ENCODE peak calls at places on chromosomes 13 and 19, in eight cellular contexts. Y is CD8-positive, alpha-beta memory T cell; F is ovary; S is lower leg skin; A is BE2C; P is CD4-positive, alpha-beta memory T cell; R is neural progenitor cell; H is aorta. D is an unnamed sample.

GRCh38 chr19:47523473-47523872 is 8.6 kb upstream of the NAPA start:
- DNase-seq in Y (no peak), F (no peak), S (no peak), A (peak), P (no peak), R (no peak), H (no peak), D (no peak)

GRCh38 chr13:40120781-40121180 is 465.3 kb downstream of the COG6 start:
- DNase-seq in Y (no peak), F (no peak), S (no peak), A (no peak), P (no peak), R (no peak), H (no peak), D (no peak)

GRCh38 chr13:85406269-85406975 is 392.8 kb downstream of the SLITRK6 start:
- DNase-seq in Y (no peak), F (no peak), S (no peak), A (no peak), P (no peak), R (no peak), H (no peak), D (no peak)

GRCh38 chr13:48094404-48094780 is 512 bp downstream of the MED4 start:
- DNase-seq in Y (no peak), F (no peak), S (no peak), A (peak), P (no peak), R (peak), H (no peak), D (no peak)

GRCh38 chr19:54133957-54134590 is 3.5 kb upstream of the CNOT3 start:
- DNase-seq in Y (no peak), F (no peak), S (no peak), A (no peak), P (no peak), R (no peak), H (no peak), D (no peak)

GRCh38 chr19:13078897-13079541 is 23.6 kb downstream of the LYL1 start:
- DNase-seq in Y (no peak), F (no peak), S (no peak), A (peak), P (no peak), R (no peak), H (no peak), D (peak)

GRCh38 chr13:113852536-113853517 is 11.0 kb downstream of the GAS6 start:
- DNase-seq in Y (no peak), F (peak), S (peak), A (no peak), P (no peak), R (no peak), H (no peak), D (no peak)

GRCh38 chr13:110702591-110703526 is 3.1 kb downstream of the CARS2 start:
- DNase-seq in Y (no peak), F (no peak), S (peak), A (no peak), P (no peak), R (no peak), H (no peak), D (no peak)

GRCh38 chr19:14544977-14545715 is 15.8 kb downstream of the TECR start:
- DNase-seq in Y (no peak), F (no peak), S (no peak), A (no peak), P (no peak), R (no peak), H (no peak), D (peak)

GRCh38 chr19:33450689-33451088 is 70.9 kb downstream of the PEPD start:
- DNase-seq in Y (no peak), F (no peak), S (no peak), A (no peak), P (no peak), R (no peak), H (peak), D (no peak)

GRCh38 chr13:32964987-32965386 is 51.2 kb upstream of the KL start:
- DNase-seq in Y (no peak), F (no peak), S (no peak), A (no peak), P (no peak), R (no peak), H (no peak), D (no peak)

GRCh38 chr19:41879080-41879479 is 2.0 kb downstream of the CD79A start:
- DNase-seq in Y (no peak), F (no peak), S (no peak), A (no peak), P (no peak), R (no peak), H (no peak), D (no peak)

GRCh38 chr19:53696951-53697350 is 65.2 kb downstream of the DPRX start:
- DNase-seq in Y (no peak), F (no peak), S (no peak), A (no peak), P (no peak), R (peak), H (no peak), D (no peak)

GRCh38 chr19:44499962-44500949 is at the start of gene ZNF180:
- DNase-seq in Y (peak), F (peak), S (peak), A (peak), P (peak), R (peak), H (peak), D (peak)

GRCh38 chr13:59510377-59510776 is 653.4 kb downstream of the DIAPH3 start:
- DNase-seq in Y (no peak), F (no peak), S (no peak), A (no peak), P (no peak), R (no peak), H (no peak), D (no peak)

GRCh38 chr13:59303433-59303832 is 860.3 kb downstream of the DIAPH3 start:
- DNase-seq in Y (no peak), F (no peak), S (no peak), A (no peak), P (no peak), R (no peak), H (no peak), D (no peak)

GRCh38 chr13:26502826-26503225 is 54.7 kb upstream of the WASF3 start:
- DNase-seq in Y (no peak), F (no peak), S (no peak), A (no peak), P (no peak), R (peak), H (no peak), D (no peak)

GRCh38 chr19:14407889-14408640 is 11.1 kb downstream of the DDX39A start:
- DNase-seq in Y (no peak), F (no peak), S (no peak), A (no peak), P (no peak), R (no peak), H (no peak), D (no peak)

GRCh38 chr13:47813683-47814082 is 187.4 kb downstream of the SUCLA2 start:
- DNase-seq in Y (no peak), F (no peak), S (no peak), A (no peak), P (no peak), R (no peak), H (no peak), D (no peak)

GRCh38 chr19:14371321-14371821 is 9.9 kb upstream of the ADGRE5 start:
- DNase-seq in Y (no peak), F (no peak), S (no peak), A (no peak), P (no peak), R (no peak), H (no peak), D (no peak)

GRCh38 chr19:28966737-28967401 is 246.1 kb downstream of the UQCRFS1 start:
- DNase-seq in Y (no peak), F (no peak), S (no peak), A (no peak), P (no peak), R (peak), H (no peak), D (no peak)

GRCh38 chr19:56223481-56223880 is 21.4 kb downstream of the ZSCAN5C start:
- DNase-seq in Y (no peak), F (no peak), S (peak), A (no peak), P (no peak), R (no peak), H (no peak), D (no peak)

GRCh38 chr13:97548736-97549135 is 114.8 kb downstream of the RAP2A start:
- DNase-seq in Y (no peak), F (no peak), S (no peak), A (no peak), P (no peak), R (no peak), H (no peak), D (no peak)

GRCh38 chr19:48804496-48804895 is 6.3 kb downstream of the BCAT2 start:
- DNase-seq in Y (no peak), F (no peak), S (no peak), A (no peak), P (no peak), R (no peak), H (no peak), D (no peak)

GRCh38 chr13:109545964-109546363 is 240.4 kb downstream of the IRS2 start:
- DNase-seq in Y (no peak), F (no peak), S (no peak), A (no peak), P (no peak), R (peak), H (no peak), D (no peak)

GRCh38 chr19:49326165-49326704 is 1.2 kb upstream of the SLC6A16 start:
- DNase-seq in Y (no peak), F (no peak), S (no peak), A (no peak), P (no peak), R (no peak), H (no peak), D (no peak)

DNA sequence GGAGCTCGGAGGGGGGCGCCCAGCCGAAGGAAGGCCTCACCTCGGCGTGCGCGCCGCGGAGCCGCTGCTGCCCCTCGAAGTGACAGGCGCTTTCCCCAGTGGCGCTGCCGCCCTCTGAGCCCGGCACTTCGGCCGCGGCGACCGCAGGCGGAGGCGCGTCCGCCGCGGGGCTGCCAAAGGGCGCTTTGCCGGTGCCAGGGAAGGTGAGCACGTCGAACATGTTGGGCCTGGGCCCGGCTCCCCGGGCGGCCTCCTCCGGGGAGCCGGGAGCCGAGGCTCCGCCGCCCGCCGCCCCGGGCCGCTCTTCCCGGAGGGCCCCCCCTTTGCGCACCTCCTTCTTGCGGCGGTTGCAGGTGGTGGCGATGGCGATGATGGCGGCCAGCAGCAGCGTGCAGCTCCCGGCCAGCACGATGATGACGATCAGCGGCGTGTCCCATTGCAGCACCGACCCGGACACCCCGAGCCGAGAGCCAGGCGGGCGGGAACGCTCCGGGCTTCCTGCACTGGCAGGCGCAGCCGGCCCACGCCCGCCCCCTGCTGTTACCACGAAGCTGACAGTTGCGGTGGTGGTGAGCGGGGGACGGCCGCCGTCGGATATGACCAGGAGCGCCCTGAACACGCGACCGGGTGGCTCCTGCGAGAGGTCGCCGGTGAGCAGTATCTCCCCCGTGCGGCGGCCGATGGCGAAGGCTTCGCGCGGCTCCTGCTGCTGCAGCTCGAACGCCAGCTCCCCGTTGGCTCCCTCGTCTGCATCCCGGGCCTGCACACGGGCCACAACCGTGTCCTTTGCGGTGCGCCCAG is 2.5 kb downstream of the PCDH8 start:
- DNase-seq in Y (no peak), F (no peak), S (no peak), A (peak), P (no peak), R (peak), H (peak), D (peak)
- H3K4me3 ChIP-seq in Y (no peak), F (no peak), S (no peak), A (no peak), P (no peak), R (peak), H (no peak), D (no peak)

GRCh38 chr19:3433313-3433712 is 47.0 kb downstream of the SMIM24 start:
- DNase-seq in Y (no peak), F (no peak), S (no peak), A (no peak), P (no peak), R (peak), H (no peak), D (no peak)
- H3K4me3 ChIP-seq in Y (no peak), F (no peak), S (no peak), A (no peak), P (no peak), R (no peak), H (no peak), D (no peak)

GRCh38 chr13:100645382-100645781 is 29.2 kb downstream of the TMTC4 start:
- DNase-seq in Y (no peak), F (no peak), S (no peak), A (no peak), P (no peak), R (no peak), H (no peak), D (no peak)

GRCh38 chr13:100646030-100646673 is 28.4 kb downstream of the TMTC4 start:
- DNase-seq in Y (no peak), F (no peak), S (no peak), A (peak), P (no peak), R (peak), H (no peak), D (no peak)

GRCh38 chr13:100650321-100650720 is 24.3 kb downstream of the TMTC4 start:
- DNase-seq in Y (no peak), F (no peak), S (no peak), A (no peak), P (no peak), R (no peak), H (no peak), D (no peak)

GRCh38 chr13:100646871-100647270 is 27.7 kb downstream of the TMTC4 start:
- DNase-seq in Y (no peak), F (no peak), S (no peak), A (no peak), P (no peak), R (no peak), H (no peak), D (no peak)

GRCh38 chr13:100648354-100648753 is 26.2 kb downstream of the TMTC4 start:
- DNase-seq in Y (no peak), F (no peak), S (no peak), A (no peak), P (no peak), R (no peak), H (no peak), D (no peak)
- H3K4me3 ChIP-seq in Y (no peak), F (no peak), S (no peak), A (no peak), P (no peak), R (no peak), H (no peak), D (no peak)

GRCh38 chr19:11905928-11906327 is 18.3 kb downstream of the ZNF69 start:
- DNase-seq in Y (no peak), F (no peak), S (no peak), A (no peak), P (no peak), R (no peak), H (no peak), D (no peak)
- H3K4me3 ChIP-seq in Y (peak), F (no peak), S (no peak), A (no peak), P (no peak), R (peak), H (no peak), D (no peak)

DNA sequence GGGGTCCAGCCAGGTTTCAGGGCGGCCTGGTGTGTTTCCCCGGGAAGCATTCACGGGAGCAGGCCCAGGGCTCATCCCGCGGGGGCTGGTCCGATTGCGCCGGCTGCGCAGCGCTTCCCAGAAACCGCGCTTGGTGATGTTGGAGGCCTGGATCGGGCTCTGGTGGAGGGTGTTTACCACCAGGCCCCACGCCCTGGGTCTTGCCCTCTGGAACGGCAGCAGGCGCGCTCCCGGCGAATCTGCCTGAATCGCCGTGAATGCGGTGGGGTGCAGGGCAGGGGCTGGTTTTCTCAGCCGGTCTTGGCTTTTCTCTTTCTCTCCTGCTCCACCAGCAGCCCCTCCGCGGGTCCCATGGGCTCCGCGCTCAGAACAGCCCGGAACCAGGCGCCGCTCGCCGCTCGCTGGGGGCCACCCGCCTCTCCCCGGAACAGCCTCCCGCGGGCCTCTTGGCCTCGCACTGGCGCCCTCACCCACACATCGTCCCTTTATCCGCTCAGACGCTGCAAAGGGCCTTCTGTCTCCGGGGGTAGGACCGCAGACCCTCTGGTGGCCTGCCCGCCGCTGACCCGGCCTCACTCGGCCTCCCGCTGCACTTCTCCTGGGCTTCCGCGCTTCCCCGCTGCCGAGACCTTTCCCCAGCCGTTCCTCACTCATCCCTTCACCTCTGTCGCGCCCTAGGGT is 69.4 kb upstream of the GJB6 start:
- DNase-seq in Y (no peak), F (no peak), S (no peak), A (no peak), P (no peak), R (peak), H (peak), D (peak)
- H3K4me3 ChIP-seq in Y (no peak), F (no peak), S (no peak), A (no peak), P (no peak), R (no peak), H (no peak), D (peak)

DNA sequence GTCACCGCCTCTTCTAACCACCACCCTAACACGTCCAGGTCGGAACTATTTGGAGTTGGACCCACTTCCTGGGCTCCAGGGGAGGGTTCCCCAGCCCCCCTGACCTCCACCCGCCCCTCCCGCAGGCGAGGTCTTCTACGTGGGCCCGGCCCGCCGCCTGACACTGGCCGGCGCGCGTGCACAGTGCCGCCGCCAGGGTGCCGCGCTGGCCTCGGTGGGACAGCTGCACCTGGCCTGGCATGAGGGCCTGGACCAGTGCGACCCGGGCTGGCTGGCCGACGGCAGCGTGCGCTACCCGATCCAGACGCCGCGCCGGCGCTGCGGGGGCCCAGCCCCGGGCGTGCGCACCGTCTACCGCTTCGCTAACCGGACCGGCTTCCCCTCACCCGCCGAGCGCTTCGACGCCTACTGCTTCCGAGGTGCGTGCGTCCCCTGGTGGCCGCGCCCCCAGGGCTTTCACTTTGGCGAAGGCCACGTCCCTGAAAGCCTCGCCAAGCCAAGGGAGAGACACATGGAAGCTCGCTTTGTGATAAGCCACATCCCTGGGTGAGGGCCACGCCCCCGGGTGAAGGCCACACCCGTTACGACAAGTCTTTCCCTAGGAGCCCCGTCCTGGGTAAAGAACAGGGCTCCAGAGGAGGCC is 13.2 kb downstream of the NCAN start:
- DNase-seq in Y (peak), F (peak), S (peak), A (no peak), P (peak), R (peak), H (peak), D (peak)
- H3K4me3 ChIP-seq in Y (peak), F (no peak), S (no peak), A (no peak), P (no peak), R (peak), H (peak), D (peak)

GRCh38 chr13:95865080-95865597 is 188.1 kb downstream of the UGGT2 start:
- DNase-seq in Y (no peak), F (no peak), S (no peak), A (no peak), P (no peak), R (no peak), H (no peak), D (no peak)
- H3K4me3 ChIP-seq in Y (no peak), F (no peak), S (no peak), A (no peak), P (no peak), R (no peak), H (no peak), D (no peak)